ENCODE peak calls at places on chromosomes 1 and 21, in six cellular contexts. W, S, K, L, Y and T are unnamed samples. For H3K27me3, the result is how much of the 10 kb centered on the place peaks cover.

GRCh38 chr1:65176571-65176970 is 28.6 kb downstream of the AK4 start:
- DNase-seq in W (no peak), S (no peak), K (no peak), L (no peak), Y (no peak), T (no peak)

GRCh38 chr1:117398957-117399356 is 31.7 kb downstream of the MAN1A2 start:
- DNase-seq in W (no peak), S (no peak), K (no peak), L (no peak), Y (no peak), T (no peak)

GRCh38 chr1:119631433-119632102 is 16.5 kb downstream of the ZNF697 start:
- DNase-seq in W (peak), S (peak), K (peak), L (peak), Y (no peak), T (peak)

GRCh38 chr1:24203404-24203803 is 16.3 kb upstream of the IFNLR1 start:
- DNase-seq in W (no peak), S (no peak), K (no peak), L (peak), Y (no peak), T (peak)

GRCh38 chr1:116855788-116856187 is 53.9 kb upstream of the PTGFRN start:
- DNase-seq in W (no peak), S (no peak), K (no peak), L (no peak), Y (no peak), T (no peak)

GRCh38 chr1:67963263-67963662 is 87.2 kb downstream of the DIRAS3 start:
- DNase-seq in W (no peak), S (no peak), K (no peak), L (no peak), Y (no peak), T (no peak)

GRCh38 chr1:203270448-203270847 is 34.9 kb upstream of the BTG2 start:
- DNase-seq in W (no peak), S (no peak), K (peak), L (no peak), Y (no peak), T (no peak)

GRCh38 chr21:46154155-46154954 is 1.0 kb downstream of the FTCD start:
- DNase-seq in W (peak), S (no peak), K (peak), L (no peak), Y (no peak), T (no peak)

GRCh38 chr1:236067854-236068454 is 3.1 kb upstream of the NID1 start:
- DNase-seq in W (no peak), S (peak), K (peak), L (no peak), Y (peak), T (no peak)

GRCh38 chr1:44030606-44031050 is 634 bp downstream of the SLC6A9 start:
- DNase-seq in W (no peak), S (no peak), K (peak), L (no peak), Y (peak), T (no peak)

GRCh38 chr1:76073471-76073870 is 1.1 kb upstream of the ST6GALNAC3 start:
- DNase-seq in W (no peak), S (no peak), K (no peak), L (no peak), Y (peak), T (no peak)

GRCh38 chr21:43211085-43212071 is 42.6 kb downstream of the CRYAA start:
- DNase-seq in W (peak), S (no peak), K (peak), L (no peak), Y (no peak), T (peak)

GRCh38 chr1:26155370-26156284 is 3.3 kb upstream of the FAM110D start:
- DNase-seq in W (no peak), S (peak), K (no peak), L (no peak), Y (no peak), T (no peak)

GRCh38 chr1:89149229-89149628 is 23.3 kb upstream of the GBP2 start:
- DNase-seq in W (peak), S (no peak), K (peak), L (peak), Y (no peak), T (peak)

GRCh38 chr21:27694667-27695066 is 727.8 kb upstream of the ADAMTS5 start:
- DNase-seq in W (no peak), S (no peak), K (no peak), L (peak), Y (no peak), T (no peak)

GRCh38 chr1:160189649-160190625 is at the start of gene CASQ1:
- DNase-seq in W (peak), S (peak), K (no peak), L (peak), Y (no peak), T (peak)

GRCh38 chr1:174077755-174078490 is 55.8 kb upstream of the RC3H1 start:
- DNase-seq in W (no peak), S (no peak), K (no peak), L (no peak), Y (no peak), T (peak)

GRCh38 chr1:162151900-162152829 is 82.7 kb downstream of the NOS1AP start:
- DNase-seq in W (no peak), S (no peak), K (no peak), L (no peak), Y (no peak), T (no peak)

GRCh38 chr1:225451840-225452515 is 24.1 kb upstream of the LBR start:
- DNase-seq in W (no peak), S (no peak), K (peak), L (no peak), Y (no peak), T (no peak)

GRCh38 chr1:87292684-87293493 is 35.8 kb upstream of the LMO4 start:
- DNase-seq in W (no peak), S (peak), K (peak), L (peak), Y (peak), T (peak)

GRCh38 chr1:96683931-96684330 is 37.7 kb upstream of the PTBP2 start:
- DNase-seq in W (no peak), S (no peak), K (no peak), L (no peak), Y (no peak), T (no peak)

GRCh38 chr21:25273945-25274344 is 333.3 kb downstream of the MRPL39 start:
- DNase-seq in W (no peak), S (no peak), K (no peak), L (no peak), Y (no peak), T (no peak)

GRCh38 chr1:164699815-164700491 is 141.0 kb downstream of the PBX1 start:
- DNase-seq in W (no peak), S (no peak), K (no peak), L (no peak), Y (no peak), T (no peak)

GRCh38 chr1:67307251-67308060 is at the start of gene IL12RB2:
- DNase-seq in W (peak), S (no peak), K (no peak), L (no peak), Y (no peak), T (peak)

GRCh38 chr1:26168410-26169167 is at the start of gene C1orf232:
- DNase-seq in W (no peak), S (no peak), K (no peak), L (no peak), Y (no peak), T (no peak)

GRCh38 chr1:222931018-222931417 is 116.2 kb downstream of the DISP1 start:
- DNase-seq in W (no peak), S (no peak), K (no peak), L (no peak), Y (no peak), T (no peak)

GRCh38 chr1:199545780-199546179 is 481.7 kb upstream of the NR5A2 start:
- DNase-seq in W (no peak), S (no peak), K (no peak), L (peak), Y (no peak), T (peak)

GRCh38 chr1:218751208-218751948 is 406.2 kb downstream of the TGFB2 start:
- DNase-seq in W (no peak), S (no peak), K (no peak), L (peak), Y (no peak), T (no peak)

GRCh38 chr21:41168391-41169257 is 664 bp downstream of the BACE2 start:
- DNase-seq in W (peak), S (peak), K (peak), L (peak), Y (no peak), T (peak)

GRCh38 chr1:63318255-63319068 is 3.9 kb upstream of the FOXD3 start:
- DNase-seq in W (no peak), S (no peak), K (no peak), L (no peak), Y (no peak), T (no peak)

GRCh38 chr1:63320024-63320799 is 2.2 kb upstream of the FOXD3 start:
- DNase-seq in W (no peak), S (no peak), K (no peak), L (no peak), Y (no peak), T (no peak)

GRCh38 chr1:63321061-63321787 is 1.1 kb upstream of the FOXD3 start:
- DNase-seq in W (no peak), S (no peak), K (no peak), L (no peak), Y (no peak), T (no peak)

GRCh38 chr1:63317814-63318156 is 4.6 kb upstream of the FOXD3 start:
- DNase-seq in W (no peak), S (no peak), K (no peak), L (no peak), Y (no peak), T (no peak)

DNA sequence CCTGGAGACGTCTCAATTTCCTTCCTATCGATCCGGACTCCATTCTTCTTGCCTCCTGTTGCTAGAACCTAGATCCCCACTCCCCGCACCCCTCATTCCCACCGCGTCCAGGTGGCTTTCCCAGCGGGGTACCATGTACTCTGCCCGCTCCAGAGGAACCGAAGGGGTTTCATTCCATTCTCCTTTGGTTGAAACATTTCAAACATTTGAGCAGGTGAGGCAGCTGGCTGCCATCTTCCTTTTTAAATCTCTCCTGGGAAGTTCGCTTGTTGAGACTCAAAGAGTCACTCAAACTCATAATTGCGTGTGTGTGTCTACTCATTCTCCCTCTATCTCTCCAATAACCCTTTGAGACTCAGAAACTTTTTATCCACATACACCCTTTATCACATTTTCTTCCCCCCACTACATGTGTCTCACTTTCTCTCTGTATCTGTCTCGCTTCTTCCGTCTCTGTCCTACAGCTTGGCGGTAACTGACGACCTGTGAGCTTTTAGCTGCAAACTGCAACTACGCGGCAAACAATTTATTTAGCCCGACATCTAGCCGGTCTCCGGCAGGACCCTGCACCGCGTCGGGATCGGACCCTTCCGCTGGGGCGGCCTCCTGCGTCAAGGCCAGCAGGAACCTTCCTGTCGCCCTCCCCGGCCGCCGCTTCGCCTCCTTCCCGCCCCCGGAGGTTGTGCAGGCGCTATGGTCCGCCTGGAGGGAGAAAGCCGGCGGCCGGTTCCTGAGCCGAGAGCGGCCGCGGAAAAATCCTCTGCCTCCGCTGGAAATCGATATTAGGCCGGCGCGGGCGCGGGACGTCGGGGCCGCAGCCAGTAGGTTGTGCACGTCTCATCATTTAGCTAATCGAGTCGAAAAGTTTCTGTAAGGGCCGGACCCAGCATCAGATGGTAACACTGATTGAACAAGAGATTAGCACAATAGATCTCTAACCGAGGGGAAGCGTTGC is 3.0 kb upstream of the FOXD3 start:
- DNase-seq in W (no peak), S (no peak), K (no peak), L (no peak), Y (no peak), T (no peak)
- H3K27me3 ChIP-seq in W (under half), S (half or more), K (half or more), L (half or more), Y (under half), T (under half)

DNA sequence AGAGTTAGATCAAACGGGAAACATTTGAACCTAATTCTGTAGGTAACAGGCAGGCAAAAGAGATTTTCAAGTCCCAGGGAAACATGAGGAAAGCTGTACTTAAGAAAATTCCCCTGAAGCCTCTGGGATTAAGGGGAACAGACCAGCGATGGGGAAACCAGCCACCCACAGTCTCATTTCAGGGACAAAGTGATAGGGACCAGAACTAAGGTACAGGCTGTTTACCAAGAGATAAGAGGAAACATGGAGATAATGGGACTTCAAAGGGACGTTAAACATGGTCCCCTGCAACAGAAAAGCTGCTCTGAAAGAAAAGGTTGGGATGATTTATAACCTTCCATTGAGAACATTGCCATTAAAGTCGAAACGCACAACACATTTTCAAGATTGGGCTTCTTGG is 84.4 kb downstream of the NTPCR start:
- DNase-seq in W (no peak), S (no peak), K (no peak), L (no peak), Y (no peak), T (no peak)
- H3K27me3 ChIP-seq in W (under half), S (under half), K (under half), L (under half), Y (under half), T (under half)

GRCh38 chr1:145959957-145960467 is 2.2 kb upstream of the LIX1L start:
- DNase-seq in W (no peak), S (no peak), K (no peak), L (no peak), Y (no peak), T (no peak)

GRCh38 chr1:145960468-145961108 is 2.8 kb upstream of the LIX1L start:
- DNase-seq in W (peak), S (peak), K (peak), L (no peak), Y (peak), T (peak)

GRCh38 chr1:145957443-145958319 is at the start of gene LIX1L:
- DNase-seq in W (peak), S (peak), K (peak), L (peak), Y (peak), T (peak)

GRCh38 chr1:145958734-145959133 is 917 bp upstream of the LIX1L start:
- DNase-seq in W (no peak), S (no peak), K (no peak), L (no peak), Y (no peak), T (no peak)

DNA sequence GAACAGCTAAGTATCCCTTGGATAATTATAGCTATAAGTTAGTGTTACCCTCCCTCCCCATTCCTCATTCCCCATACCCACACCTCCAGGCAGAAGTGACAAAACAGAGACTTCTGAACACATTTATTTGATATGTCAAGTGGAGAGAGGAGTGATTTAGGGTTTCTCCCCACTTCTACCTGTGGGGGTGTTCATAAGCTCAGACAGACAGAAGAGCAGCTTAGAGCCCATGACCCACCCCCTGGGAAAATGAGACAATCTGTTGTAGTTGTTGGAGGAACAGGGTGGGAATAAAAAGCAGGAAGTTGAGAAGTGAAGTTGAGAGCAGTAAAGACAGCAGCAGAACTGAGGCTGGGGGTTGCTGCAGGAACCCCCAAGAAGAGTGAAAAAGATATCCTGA is 1.5 kb upstream of the LIX1L start:
- DNase-seq in W (no peak), S (no peak), K (no peak), L (no peak), Y (no peak), T (no peak)
- H3K27me3 ChIP-seq in W (under half), S (under half), K (under half), L (under half), Y (under half), T (under half)

GRCh38 chr1:224201853-224202252 is 18.8 kb downstream of the DEGS1 start:
- DNase-seq in W (no peak), S (no peak), K (no peak), L (no peak), Y (no peak), T (no peak)
- H3K27me3 ChIP-seq in W (under half), S (under half), K (under half), L (under half), Y (under half), T (under half)

GRCh38 chr1:38741341-38741740 is 118.2 kb downstream of the RRAGC start:
- DNase-seq in W (no peak), S (no peak), K (peak), L (no peak), Y (no peak), T (no peak)

GRCh38 chr1:38736399-38736798 is 123.2 kb downstream of the RRAGC start:
- DNase-seq in W (no peak), S (no peak), K (no peak), L (no peak), Y (no peak), T (no peak)

GRCh38 chr1:38740543-38740942 is 119.0 kb downstream of the RRAGC start:
- DNase-seq in W (no peak), S (no peak), K (no peak), L (peak), Y (peak), T (no peak)

GRCh38 chr1:38735651-38736161 is 123.9 kb downstream of the RRAGC start:
- DNase-seq in W (no peak), S (no peak), K (no peak), L (peak), Y (peak), T (no peak)

DNA sequence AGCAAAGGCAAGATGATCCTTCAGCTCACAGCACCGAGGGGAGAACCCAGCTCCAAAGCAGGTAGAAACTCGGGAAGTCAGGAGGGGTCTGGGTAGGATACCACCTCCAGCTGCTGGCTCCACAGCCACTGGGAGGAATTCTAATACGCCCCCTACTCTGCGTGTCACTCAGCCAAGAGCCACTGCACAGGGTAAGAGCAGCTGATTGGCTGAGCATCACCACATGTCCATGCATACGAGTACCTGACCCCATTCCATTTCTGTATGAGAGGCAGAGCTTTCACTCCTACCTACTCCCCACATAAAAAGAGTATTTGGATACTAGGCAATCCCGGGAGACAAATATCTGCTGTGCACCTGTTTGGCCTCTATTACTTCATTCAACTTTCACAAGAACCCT is 121.4 kb downstream of the RRAGC start:
- DNase-seq in W (no peak), S (no peak), K (no peak), L (no peak), Y (no peak), T (no peak)
- H3K27me3 ChIP-seq in W (under half), S (under half), K (under half), L (under half), Y (under half), T (under half)

GRCh38 chr1:10727703-10728348 is 68.6 kb downstream of the CASZ1 start:
- DNase-seq in W (no peak), S (peak), K (no peak), L (no peak), Y (no peak), T (no peak)

GRCh38 chr1:10728595-10729410 is 67.6 kb downstream of the CASZ1 start:
- DNase-seq in W (no peak), S (no peak), K (no peak), L (no peak), Y (no peak), T (no peak)

GRCh38 chr1:10733967-10734366 is 62.5 kb downstream of the CASZ1 start:
- DNase-seq in W (no peak), S (no peak), K (no peak), L (peak), Y (no peak), T (no peak)

GRCh38 chr1:10733474-10733873 is 63.0 kb downstream of the CASZ1 start:
- DNase-seq in W (no peak), S (no peak), K (no peak), L (no peak), Y (no peak), T (no peak)

GRCh38 chr1:10730985-10731384 is 65.5 kb downstream of the CASZ1 start:
- DNase-seq in W (no peak), S (no peak), K (no peak), L (peak), Y (peak), T (peak)
- H3K27me3 ChIP-seq in W (under half), S (under half), K (under half), L (under half), Y (under half), T (under half)